ENCODE peak calls at places on chromosomes 7 and 10, in ten cellular contexts. H is ascending aorta, B is pancreas, A is HepG2, M is IMR-90, Q is ovary, E is psoas muscle, F is heart right ventricle, S is hepatocyte, X is body of pancreas. N is an unnamed sample.

GRCh38 chr10:103145860-103146466 is 47.1 kb downstream of the NT5C2 start:
- DNase-seq in H (no peak), B (no peak), A (peak; percentile 42), M (peak; percentile 92), Q (peak; percentile 60), E (peak; percentile 58), F (peak; percentile 21), S (peak; percentile 77), X (peak; percentile 82), N (peak; percentile 64)

GRCh38 chr7:107236857-107237256 is 68.1 kb downstream of the HBP1 start:
- DNase-seq in H (no peak), B (no peak), A (no peak), M (peak; percentile 46), Q (no peak), E (no peak), F (no peak), S (no peak), X (no peak), N (no peak)

GRCh38 chr10:68271104-68271882 is 39.4 kb upstream of the ATOH7 start:
- DNase-seq in H (no peak), B (no peak), A (no peak), M (peak; percentile 28), Q (no peak), E (no peak), F (no peak), S (peak; percentile 39), X (no peak), N (no peak)

GRCh38 chr7:26197153-26198115 is 3.1 kb downstream of the HNRNPA2B1 start:
- DNase-seq in H (no peak), B (no peak), A (no peak), M (no peak), Q (no peak), E (no peak), F (no peak), S (no peak), X (no peak), N (no peak)

GRCh38 chr10:82228701-82229100 is 353.7 kb downstream of the NRG3 start:
- DNase-seq in H (no peak), B (no peak), A (no peak), M (no peak), Q (no peak), E (no peak), F (no peak), S (no peak), X (no peak), N (no peak)

GRCh38 chr10:11516419-11516721 is 95.1 kb downstream of the USP6NL start:
- DNase-seq in H (no peak), B (no peak), A (no peak), M (no peak), Q (no peak), E (no peak), F (no peak), S (no peak), X (no peak), N (no peak)

GRCh38 chr10:35268791-35269257 is 67.5 kb upstream of the CCNY start:
- DNase-seq in H (no peak), B (no peak), A (no peak), M (no peak), Q (no peak), E (no peak), F (no peak), S (peak; percentile 13), X (no peak), N (no peak)

GRCh38 chr10:4541292-4541691 is 284.7 kb upstream of the AKR1E2 start:
- DNase-seq in H (peak; percentile 41), B (no peak), A (no peak), M (peak; percentile 90), Q (no peak), E (no peak), F (no peak), S (peak; percentile 7), X (peak; percentile 6), N (peak; percentile 18)

GRCh38 chr10:21488246-21488953 is 37.1 kb downstream of the SKIDA1 start:
- DNase-seq in H (no peak), B (no peak), A (no peak), M (no peak), Q (no peak), E (no peak), F (no peak), S (no peak), X (no peak), N (no peak)

GRCh38 chr7:102728-103127 is 89.6 kb upstream of the FAM20C start:
- DNase-seq in H (no peak), B (no peak), A (no peak), M (no peak), Q (no peak), E (no peak), F (no peak), S (no peak), X (no peak), N (no peak)

GRCh38 chr7:116547347-116547746 is 22.5 kb downstream of the CAV1 start:
- DNase-seq in H (no peak), B (no peak), A (no peak), M (peak; percentile 81), Q (no peak), E (peak; percentile 36), F (no peak), S (no peak), X (no peak), N (no peak)

GRCh38 chr10:36324831-36325230 is 682.7 kb upstream of the FZD8 start:
- DNase-seq in H (no peak), B (no peak), A (no peak), M (no peak), Q (no peak), E (no peak), F (no peak), S (no peak), X (no peak), N (no peak)

GRCh38 chr10:88385601-88386203 is 197.4 kb downstream of the RNLS start:
- DNase-seq in H (no peak), B (peak; percentile 82), A (peak; percentile 27), M (no peak), Q (peak; percentile 19), E (peak; percentile 13), F (peak; percentile 13), S (peak; percentile 74), X (peak; percentile 85), N (peak; percentile 94)

DNA sequence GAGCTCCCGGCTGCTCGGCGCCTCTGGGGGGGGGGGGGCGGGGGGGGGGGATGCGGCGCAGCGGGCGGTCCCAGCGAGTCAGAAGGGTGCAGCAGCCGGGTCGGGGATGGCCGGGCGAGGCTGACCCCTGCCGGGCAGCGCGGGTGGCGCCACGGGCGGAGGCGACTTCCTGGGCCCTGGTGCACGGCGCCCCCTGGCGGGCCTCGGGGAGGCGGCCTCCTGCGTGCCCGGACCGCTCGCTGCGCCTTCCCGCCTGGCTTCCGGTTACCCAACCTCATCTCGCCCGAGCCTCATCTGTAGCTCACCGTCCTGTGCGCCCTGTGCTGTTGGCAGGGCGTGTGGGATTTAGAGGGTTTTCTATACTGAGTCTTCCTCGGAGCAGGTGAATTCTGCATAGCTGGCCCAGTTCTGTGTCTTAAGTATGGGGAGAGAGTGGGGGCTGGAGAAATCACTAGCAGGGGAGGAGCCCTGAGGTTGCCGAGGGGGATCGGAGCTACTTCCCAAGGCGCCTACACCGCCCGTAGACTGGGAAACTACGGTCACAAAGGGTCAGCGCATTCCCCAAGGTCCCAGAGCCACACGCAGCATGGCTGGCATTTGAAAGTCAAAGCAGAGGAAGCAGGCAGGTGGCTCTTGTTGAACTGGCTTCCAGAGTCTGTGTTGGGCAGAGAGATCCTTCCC is 28.3 kb upstream of the WDFY4 start:
- DNase-seq in H (no peak), B (peak; percentile 96), A (peak; percentile 66), M (peak; percentile 88), Q (peak; percentile 96), E (peak; percentile 93), F (peak; percentile 95), S (peak; percentile 96), X (peak; percentile 92), N (peak; percentile 93)
- H3K4me3 ChIP-seq in H (peak overlapping the region; percentile 52), B (peak overlapping the region; percentile 44), A (peak overlapping the region; percentile 24), M (peak overlapping the region; percentile 47), Q (peak overlapping the region; percentile 44), E (peak overlapping the region; percentile 68), F (peak overlapping the region; percentile 68), S (peak overlapping the region; percentile 60), X (peak overlapping the region; percentile 8), N (no peak overlapping the region)

GRCh38 chr10:59891349-59891748 is 15.0 kb downstream of the CCDC6 start:
- DNase-seq in H (no peak), B (no peak), A (no peak), M (no peak), Q (no peak), E (no peak), F (no peak), S (no peak), X (no peak), N (no peak)

GRCh38 chr10:59895629-59896116 is 10.7 kb downstream of the CCDC6 start:
- DNase-seq in H (no peak), B (no peak), A (peak; percentile 80), M (peak; percentile 39), Q (no peak), E (no peak), F (no peak), S (peak; percentile 56), X (peak; percentile 73), N (no peak)

GRCh38 chr10:59892697-59893096 is 13.7 kb downstream of the CCDC6 start:
- DNase-seq in H (no peak), B (no peak), A (no peak), M (no peak), Q (no peak), E (no peak), F (no peak), S (no peak), X (peak; percentile 29), N (no peak)

GRCh38 chr10:59894114-59894513 is 12.2 kb downstream of the CCDC6 start:
- DNase-seq in H (no peak), B (no peak), A (no peak), M (peak; percentile 93), Q (peak; percentile 72), E (peak; percentile 24), F (peak; percentile 31), S (no peak), X (peak; percentile 81), N (peak; percentile 70)

DNA sequence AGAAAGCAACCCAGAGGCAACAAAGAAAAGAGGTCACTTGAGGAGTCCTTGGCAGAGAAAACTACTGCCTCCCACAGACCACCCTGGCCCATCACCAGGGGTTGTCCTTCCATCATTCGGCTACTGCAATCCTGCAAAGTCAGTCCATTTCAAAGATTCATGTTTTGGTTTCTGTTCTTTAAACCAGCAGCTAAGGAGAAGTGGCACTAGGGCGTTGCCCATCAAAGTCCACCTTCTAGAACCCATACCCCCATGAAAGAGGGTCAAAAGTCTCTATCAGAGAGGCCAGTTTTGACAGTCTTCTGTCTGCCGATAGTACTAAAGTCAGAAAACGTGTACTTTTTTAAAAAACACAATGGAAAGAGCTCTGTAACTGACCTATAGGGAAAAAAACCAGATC is 14.4 kb downstream of the CCDC6 start:
- DNase-seq in H (no peak), B (no peak), A (no peak), M (no peak), Q (no peak), E (no peak), F (no peak), S (no peak), X (no peak), N (no peak)
- H3K4me1 ChIP-seq in H (peaks cover 28% of the 10 kb centered on the region), B (peaks cover 48% of the 10 kb centered on the region), A (peaks cover 33% of the 10 kb centered on the region), M (peaks cover 13% of the 10 kb centered on the region), Q (peaks cover 14% of the 10 kb centered on the region), E (peaks cover 49% of the 10 kb centered on the region), F (peaks cover 92% of the 10 kb centered on the region), S (peaks cover 41% of the 10 kb centered on the region), X (peaks cover 70% of the 10 kb centered on the region), N (peaks cover 33% of the 10 kb centered on the region)

GRCh38 chr7:123996327-123996625 is 36.6 kb downstream of the TMEM229A start:
- DNase-seq in H (no peak), B (no peak), A (no peak), M (no peak), Q (no peak), E (no peak), F (no peak), S (no peak), X (no peak), N (no peak)
- TF ChIP-seq CTCF in H (no peak), B (no peak), A (no peak), M (no peak), Q (no peak), E (no peak), F (no peak), S (no peak), X (no peak), N (no peak)

GRCh38 chr10:60460058-60460457 is 70.4 kb upstream of the ANK3 start:
- DNase-seq in H (no peak), B (no peak), A (no peak), M (no peak), Q (no peak), E (no peak), F (no peak), S (no peak), X (peak; percentile 4), N (no peak)
- H3K4me3 ChIP-seq in H (no peak overlapping the region), B (no peak overlapping the region), A (no peak overlapping the region), M (no peak overlapping the region), Q (no peak overlapping the region), E (no peak overlapping the region), F (no peak overlapping the region), S (no peak overlapping the region), X (no peak overlapping the region), N (no peak overlapping the region)